ENCODE peak calls at places on chromosomes 11 and 22, in ten cellular contexts. V is dermis blood vessel endothelial cell; B is stimulated activated naive CD8-positive, alpha-beta T cell treated with anti-CD3 and anti-CD28 coated beads, Interleukin-15, amount 100 ng/mL, for 72 hours; H is NCI-H1930; L is activated effector memory CD4-positive, alpha-beta T cell treated with anti-CD3 and anti-CD28 coated beads, Interleukin-2, amount 50 U/mL, for 16 hours; Q is Calu3; K is ACHN; U is GF-D8; T is posterior cingulate gyrus; J is GM10248. F is an unnamed sample.

GRCh38 chr11:12100886-12101285 is 9.5 kb upstream of the MICAL2 start:
- DNase-seq in V (no peak), B (no peak), H (no peak), L (no peak), Q (no peak), K (no peak), U (no peak), T (peak; percentile 91), J (no peak), F (no peak)

GRCh38 chr11:7903940-7904339 is 27.1 kb downstream of the OR10A6 start:
- DNase-seq in V (no peak), B (no peak), H (no peak), L (no peak), Q (no peak), K (no peak), U (no peak), T (no peak), J (no peak), F (no peak)

GRCh38 chr11:12248330-12248729 is 129.0 kb upstream of the PARVA start:
- DNase-seq in V (peak; percentile 68), B (no peak), H (no peak), L (no peak), Q (peak; percentile 94), K (no peak), U (no peak), T (peak; percentile 77), J (no peak), F (no peak)

GRCh38 chr22:17243524-17243923 is 24.3 kb upstream of the ADA2 start:
- DNase-seq in V (no peak), B (peak; percentile 24), H (no peak), L (no peak), Q (no peak), K (no peak), U (no peak), T (no peak), J (peak; percentile 84), F (no peak)

GRCh38 chr11:123063396-123064267 is 1.7 kb upstream of the HSPA8 start:
- DNase-seq in V (peak; percentile 73), B (peak; percentile 60), H (no peak), L (peak; percentile 76), Q (peak; percentile 27), K (peak; percentile 57), U (peak; percentile 93), T (peak; percentile 35), J (no peak), F (no peak)

GRCh38 chr22:36405671-36406070 is 17.9 kb upstream of the MYH9 start:
- DNase-seq in V (no peak), B (peak; percentile 70), H (no peak), L (peak; percentile 77), Q (peak; percentile 40), K (peak; percentile 44), U (peak; percentile 99), T (no peak), J (no peak), F (no peak)

GRCh38 chr22:50282361-50283144 is 12.4 kb upstream of the MAPK11 start:
- DNase-seq in V (peak; percentile 44), B (no peak), H (no peak), L (no peak), Q (peak; percentile 95), K (peak; percentile 89), U (no peak), T (no peak), J (no peak), F (no peak)

GRCh38 chr22:24105661-24106060 is 75.6 kb upstream of the SUSD2 start:
- DNase-seq in V (no peak), B (no peak), H (no peak), L (no peak), Q (no peak), K (no peak), U (no peak), T (no peak), J (no peak), F (no peak)

GRCh38 chr22:41261541-41262249 is 21.0 kb upstream of the CHADL start:
- DNase-seq in V (no peak), B (no peak), H (no peak), L (no peak), Q (no peak), K (no peak), U (no peak), T (no peak), J (no peak), F (no peak)

GRCh38 chr11:116234989-116235567 is 537.7 kb downstream of the BUD13 start:
- DNase-seq in V (no peak), B (no peak), H (no peak), L (no peak), Q (no peak), K (no peak), U (no peak), T (no peak), J (no peak), F (no peak)

GRCh38 chr11:46216765-46217089 is 60.7 kb upstream of the CREB3L1 start:
- DNase-seq in V (no peak), B (no peak), H (no peak), L (no peak), Q (no peak), K (no peak), U (no peak), T (no peak), J (no peak), F (no peak)

GRCh38 chr11:75435571-75435925 is 2.5 kb upstream of the KLHL35 start:
- DNase-seq in V (no peak), B (no peak), H (no peak), L (no peak), Q (no peak), K (no peak), U (no peak), T (no peak), J (no peak), F (no peak)

GRCh38 chr11:112852141-112852853 is 108.9 kb upstream of the NCAM1 start:
- DNase-seq in V (no peak), B (no peak), H (no peak), L (no peak), Q (no peak), K (peak; percentile 1), U (no peak), T (no peak), J (no peak), F (no peak)

GRCh38 chr11:2209370-2209801 is 37.8 kb upstream of the TH start:
- DNase-seq in V (no peak), B (peak; percentile 8), H (no peak), L (peak; percentile 55), Q (no peak), K (no peak), U (no peak), T (no peak), J (no peak), F (no peak)

GRCh38 chr11:134237557-134237922 is 13.1 kb downstream of the VPS26B start:
- DNase-seq in V (no peak), B (no peak), H (no peak), L (no peak), Q (no peak), K (no peak), U (no peak), T (no peak), J (no peak), F (no peak)

GRCh38 chr11:106520146-106520912 is 442.9 kb downstream of the AASDHPPT start:
- DNase-seq in V (no peak), B (no peak), H (no peak), L (no peak), Q (no peak), K (no peak), U (no peak), T (no peak), J (no peak), F (no peak)

GRCh38 chr22:49955581-49956417 is 4.8 kb upstream of the PIM3 start:
- DNase-seq in V (no peak), B (no peak), H (no peak), L (no peak), Q (no peak), K (no peak), U (no peak), T (no peak), J (no peak), F (no peak)

F was measured in activated gamma-delta T cell.